ENCODE peak calls at places on chromosome 6, in six cellular contexts. G is neural crest cell, D is foreskin fibroblast, Q is IMR-90, X is left cardiac atrium, P is amniotic stem cell. T is an unnamed sample.

GRCh38 chr6:134551245-134551960 is 233.5 kb upstream of the SGK1 start:
- DNase-seq in X (no peak), P (no peak), D (peak; percentile 94), Q (peak; percentile 90), G (no peak), T (no peak)

GRCh38 chr6:157800420-157801237 is 22.4 kb upstream of the SNX9 start:
- DNase-seq in G (no peak), P (no peak), D (peak; percentile 80), X (no peak), Q (peak; percentile 86), T (no peak)

GRCh38 chr6:36924131-36924530 is 30.4 kb upstream of the PI16 start:
- DNase-seq in G (no peak), Q (peak; percentile 46), P (no peak), X (no peak), D (peak; percentile 84), T (no peak)

GRCh38 chr6:100475554-100476325 is 11.0 kb upstream of the SIM1 start:
- DNase-seq in D (peak; percentile 44), X (no peak), Q (peak; percentile 22), G (no peak), P (no peak), T (no peak)

GRCh38 chr6:3330199-3330598 is 71.5 kb downstream of the PSMG4 start:
- DNase-seq in Q (no peak), D (no peak), G (no peak), X (no peak), P (no peak), T (no peak)

GRCh38 chr6:14707971-14708465 is 537.9 kb upstream of the JARID2 start:
- DNase-seq in G (no peak), X (no peak), Q (no peak), D (peak; percentile 38), P (no peak), T (no peak)

GRCh38 chr6:53546256-53546655 is 1.4 kb upstream of the GCLC start:
- DNase-seq in P (no peak), D (peak; percentile 74), X (no peak), G (no peak), Q (peak; percentile 84), T (no peak)

GRCh38 chr6:75171581-75172360 is 34.1 kb downstream of the COL12A1 start:
- DNase-seq in X (no peak), G (no peak), D (no peak), Q (peak; percentile 18), P (peak; percentile 6), T (no peak)

GRCh38 chr6:123529058-123529457 is 107.7 kb downstream of the TRDN start:
- DNase-seq in X (no peak), D (no peak), Q (no peak), P (no peak), G (no peak), T (no peak)

GRCh38 chr6:34043371-34043770 is 102.5 kb downstream of the GRM4 start:
- DNase-seq in G (no peak), D (no peak), X (no peak), P (no peak), Q (no peak), T (no peak)

GRCh38 chr6:119915971-119916370 is 566.4 kb upstream of the MAN1A1 start:
- DNase-seq in D (no peak), P (no peak), X (no peak), G (no peak), Q (no peak), T (no peak)

GRCh38 chr6:42403831-42404230 is 47.9 kb downstream of the TRERF1 start:
- DNase-seq in G (no peak), X (no peak), Q (no peak), P (no peak), D (peak; percentile 32), T (no peak)

GRCh38 chr6:10369896-10370295 is 45.0 kb downstream of the TFAP2A start:
- DNase-seq in G (no peak), X (no peak), Q (peak; percentile 41), P (no peak), D (peak; percentile 65), T (no peak)

GRCh38 chr6:15511248-15512125 is 151.3 kb downstream of the DTNBP1 start:
- DNase-seq in X (peak; percentile 76), Q (no peak), P (no peak), D (no peak), G (no peak), T (no peak)

GRCh38 chr6:21595265-21595950 is 1.9 kb downstream of the SOX4 start:
- DNase-seq in G (peak; percentile 22), X (peak; percentile 65), Q (no peak), P (no peak), D (peak; percentile 52), T (no peak)

GRCh38 chr6:127737768-127738167 is 160.8 kb downstream of the C6orf58 start:
- DNase-seq in D (peak; percentile 36), X (no peak), P (no peak), G (no peak), Q (peak; percentile 8), T (no peak)

GRCh38 chr6:28207244-28208179 is 17.6 kb upstream of the ZSCAN9 start:
- DNase-seq in D (peak; percentile 74), G (peak; percentile 30), X (no peak), P (no peak), Q (peak; percentile 34), T (peak; percentile 40)